ENCODE peak calls at places on chromosomes 12 and 14, in six cellular contexts. K is AG10803, M is psoas muscle, Y is iPS DF 19.7, G is islet precursor cell, D is substantia nigra. V is an unnamed sample.

GRCh38 chr12:5456906-5457305 is 25.0 kb downstream of the NTF3 start:
- DNase-seq in Y (no peak), K (peak), M (no peak), G (peak), D (no peak), V (no peak)

GRCh38 chr14:83019744-83020414 is 1486.2 kb upstream of the SEL1L start:
- DNase-seq in Y (no peak), G (no peak), M (no peak), D (no peak), K (no peak), V (no peak)

GRCh38 chr12:31017535-31017934 is 56.1 kb upstream of the DDX11 start:
- DNase-seq in M (no peak), K (no peak), D (no peak), Y (no peak), G (peak), V (no peak)

GRCh38 chr14:58789756-58790155 is 152.0 kb downstream of the DACT1 start:
- DNase-seq in M (no peak), Y (no peak), G (no peak), D (no peak), K (no peak), V (no peak)

GRCh38 chr12:11865835-11866234 is 204.9 kb upstream of the BCL2L14 start:
- DNase-seq in M (no peak), D (no peak), G (no peak), K (no peak), Y (no peak), V (no peak)

GRCh38 chr12:103903979-103904378 is 26.2 kb upstream of the HSP90B1 start:
- DNase-seq in Y (no peak), D (no peak), M (no peak), K (no peak), G (no peak), V (no peak)

GRCh38 chr12:14962180-14962579 is 779 bp upstream of the ARHGDIB start:
- DNase-seq in M (no peak), K (no peak), D (no peak), Y (no peak), G (no peak), V (no peak)

GRCh38 chr12:24881227-24881626 is 67.7 kb downstream of the BCAT1 start:
- DNase-seq in K (no peak), G (no peak), M (no peak), D (no peak), Y (no peak), V (no peak)

GRCh38 chr12:32566663-32567634 is 112.2 kb upstream of the DNM1L start:
- DNase-seq in G (peak), M (no peak), Y (peak), K (no peak), D (no peak), V (no peak)

GRCh38 chr12:24078318-24078765 is 128.9 kb upstream of the SOX5 start:
- DNase-seq in G (peak), D (no peak), K (no peak), M (no peak), Y (no peak), V (no peak)

GRCh38 chr12:27359578-27360340 is 27.1 kb downstream of the BMAL2 start:
- DNase-seq in D (no peak), M (no peak), G (no peak), Y (no peak), K (peak), V (no peak)

GRCh38 chr12:89433634-89434033 is 81.3 kb upstream of the DUSP6 start:
- DNase-seq in G (no peak), M (no peak), Y (no peak), K (peak), D (no peak), V (no peak)

GRCh38 chr14:87813691-87814090 is 179.3 kb downstream of the GALC start:
- DNase-seq in D (no peak), M (no peak), K (no peak), G (no peak), Y (no peak), V (no peak)

GRCh38 chr12:120231316-120232011 is 30.6 kb upstream of the RPLP0 start:
- DNase-seq in Y (peak), G (peak), M (no peak), D (peak), K (peak), V (peak)

GRCh38 chr12:97752129-97752528 is 289.5 kb downstream of the RMST start:
- DNase-seq in D (no peak), Y (no peak), M (no peak), K (no peak), G (no peak), V (no peak)

GRCh38 chr12:59737725-59738463 is 142.1 kb downstream of the SLC16A7 start:
- DNase-seq in G (no peak), Y (no peak), M (no peak), D (no peak), K (peak), V (no peak)

GRCh38 chr14:81990312-81990761 is 456.7 kb upstream of the SEL1L start:
- DNase-seq in Y (no peak), M (no peak), D (peak), K (peak), G (peak), V (peak)

GRCh38 chr12:109147954-109148353 is 31.6 kb downstream of the ACACB start:
- DNase-seq in Y (no peak), M (peak), K (peak), D (no peak), G (no peak), V (no peak)

GRCh38 chr12:25151476-25151875 is 43.5 kb downstream of the DNAI7 start:
- DNase-seq in M (no peak), K (peak), Y (no peak), D (no peak), G (peak), V (peak)

GRCh38 chr14:76497550-76498484 is 121.9 kb downstream of the ESRRB start:
- DNase-seq in Y (no peak), G (no peak), D (no peak), K (no peak), M (no peak), V (no peak)

GRCh38 chr14:71452987-71453386 is 479.2 kb upstream of the RGS6 start:
- DNase-seq in K (peak), Y (no peak), D (no peak), G (no peak), M (no peak), V (no peak)

GRCh38 chr14:34051966-34052657 is 101.2 kb upstream of the EGLN3 start:
- DNase-seq in Y (no peak), K (peak), M (no peak), G (peak), D (no peak), V (peak)

GRCh38 chr12:19760611-19761010 is 321.3 kb downstream of the AEBP2 start:
- DNase-seq in G (no peak), Y (no peak), K (peak), M (no peak), D (no peak), V (no peak)

GRCh38 chr12:105485321-105485910 is 154.9 kb downstream of the C12orf75 start:
- DNase-seq in D (no peak), G (peak), Y (no peak), M (peak), K (peak), V (no peak)

GRCh38 chr12:11986165-11986564 is 84.6 kb upstream of the BCL2L14 start:
- DNase-seq in G (no peak), K (no peak), M (no peak), Y (no peak), D (no peak), V (no peak)

GRCh38 chr12:52528641-52529143 is 8.5 kb upstream of the KRT5 start:
- DNase-seq in K (no peak), M (no peak), D (peak), Y (no peak), G (peak), V (no peak)

GRCh38 chr14:36700656-36701055 is 39.0 kb downstream of the PAX9 start:
- DNase-seq in Y (no peak), D (no peak), K (no peak), M (no peak), G (no peak), V (no peak)

GRCh38 chr14:98951521-98952152 is 320.4 kb downstream of the BCL11B start:
- DNase-seq in Y (no peak), D (no peak), M (no peak), G (peak), K (no peak), V (no peak)

GRCh38 chr12:116916122-116916521 is 5.4 kb downstream of the FBXW8 start:
- DNase-seq in K (peak), M (no peak), G (no peak), D (no peak), Y (no peak), V (peak)

GRCh38 chr14:68862954-68863594 is 70.2 kb upstream of the ZFP36L1 start:
- DNase-seq in D (peak), G (peak), M (peak), K (peak), Y (peak), V (peak)

GRCh38 chr12:22709292-22709691 is 84.3 kb downstream of the ETNK1 start:
- DNase-seq in G (no peak), D (no peak), Y (peak), M (no peak), K (peak), V (peak)

GRCh38 chr12:110741795-110742717 is 635 bp downstream of the PPP1CC start:
- DNase-seq in D (peak), Y (no peak), K (no peak), M (peak), G (no peak), V (peak)

GRCh38 chr12:42590324-42590934 is 883 bp upstream of the PRICKLE1 start:
- DNase-seq in M (peak), D (no peak), G (peak), Y (no peak), K (no peak), V (no peak)

GRCh38 chr12:66387067-66387466 is 84.8 kb downstream of the HELB start:
- DNase-seq in Y (no peak), D (no peak), M (no peak), G (no peak), K (peak), V (no peak)

GRCh38 chr14:49940805-49941421 is 48.0 kb downstream of the ARF6 start:
- DNase-seq in K (peak), Y (no peak), D (no peak), G (no peak), M (no peak), V (no peak)

GRCh38 chr14:86815341-86815740 is 1177.6 kb downstream of the GALC start:
- DNase-seq in G (no peak), D (no peak), M (no peak), Y (no peak), K (no peak), V (no peak)

V was measured in RWPE1.